ENCODE peak calls at places on chromosomes 13 and 19, in ten cellular contexts. N, B, D, R, P, Q, L, E, Z and G are unnamed samples.
A peak's percentile ranks its signal among the peaks of the same experiment; 100 is the strongest.

GRCh38 chr13:30418886-30419459 is 3.3 kb upstream of the UBE2L5 start:
- DNase-seq in N (no peak), B (no peak), D (no peak), R (no peak), P (no peak), Q (no peak), L (no peak), E (no peak), Z (no peak), G (no peak)

GRCh38 chr13:49220035-49220855 is at the start of gene MLNR:
- DNase-seq in N (no peak), B (no peak), D (no peak), R (no peak), P (no peak), Q (no peak), L (no peak), E (no peak), Z (no peak), G (no peak)

GRCh38 chr13:111537843-111538499 is 217.5 kb downstream of the TEX29 start:
- DNase-seq in N (no peak), B (no peak), D (no peak), R (no peak), P (no peak), Q (no peak), L (no peak), E (no peak), Z (no peak), G (no peak)

GRCh38 chr13:26025196-26025595 is 26.6 kb downstream of the SHISA2 start:
- DNase-seq in N (no peak), B (no peak), D (no peak), R (no peak), P (no peak), Q (no peak), L (no peak), E (no peak), Z (no peak), G (no peak)

GRCh38 chr13:44575035-44575434 is 1.1 kb downstream of the TSC22D1 start:
- DNase-seq in N (no peak), B (no peak), D (no peak), R (no peak), P (no peak), Q (no peak), L (no peak), E (no peak), Z (no peak), G (no peak)

GRCh38 chr13:40874138-40874776 is 84.8 kb downstream of the SLC25A15 start:
- DNase-seq in N (no peak), B (no peak), D (no peak), R (no peak), P (no peak), Q (no peak), L (no peak), E (no peak), Z (no peak), G (no peak)

GRCh38 chr13:35860661-35861060 is 270.5 kb downstream of the DCLK1 start:
- DNase-seq in N (no peak), B (no peak), D (no peak), R (no peak), P (no peak), Q (no peak), L (no peak), E (no peak), Z (no peak), G (no peak)

GRCh38 chr19:45103200-45103624 is 10.2 kb downstream of the PPP1R37 start:
- DNase-seq in N (peak; percentile 25), B (peak; percentile 46), D (no peak), R (no peak), P (no peak), Q (no peak), L (no peak), E (peak; percentile 67), Z (no peak), G (no peak)

GRCh38 chr13:99442273-99442895 is 58.9 kb upstream of the TM9SF2 start:
- DNase-seq in N (no peak), B (peak; percentile 47), D (peak; percentile 68), R (peak; percentile 52), P (peak; percentile 45), Q (no peak), L (no peak), E (peak; percentile 44), Z (peak; percentile 47), G (no peak)

GRCh38 chr19:1133471-1133929 is 29.7 kb downstream of the GPX4 start:
- DNase-seq in N (no peak), B (no peak), D (no peak), R (peak; percentile 56), P (no peak), Q (no peak), L (peak; percentile 79), E (peak; percentile 89), Z (peak; percentile 79), G (no peak)

GRCh38 chr13:24500977-24501376 is 11.6 kb downstream of the PARP4 start:
- DNase-seq in N (no peak), B (peak; percentile 22), D (no peak), R (no peak), P (peak; percentile 73), Q (no peak), L (no peak), E (no peak), Z (no peak), G (no peak)

GRCh38 chr13:112053744-112054615 is 13.0 kb upstream of the SOX1 start:
- DNase-seq in N (no peak), B (no peak), D (no peak), R (no peak), P (no peak), Q (no peak), L (no peak), E (peak; percentile 10), Z (no peak), G (peak; percentile 72)

GRCh38 chr13:113109151-113110047 is 3.8 kb downstream of the F7 start:
- DNase-seq in N (no peak), B (no peak), D (no peak), R (no peak), P (no peak), Q (no peak), L (no peak), E (no peak), Z (no peak), G (no peak)

GRCh38 chr19:48295458-48295857 is 25.6 kb downstream of the ZNF114 start:
- DNase-seq in N (no peak), B (no peak), D (no peak), R (no peak), P (no peak), Q (no peak), L (no peak), E (no peak), Z (no peak), G (no peak)

GRCh38 chr13:23599083-23599925 is 29.1 kb downstream of the TNFRSF19 start:
- DNase-seq in N (no peak), B (no peak), D (no peak), R (no peak), P (no peak), Q (no peak), L (no peak), E (no peak), Z (no peak), G (no peak)

DNA sequence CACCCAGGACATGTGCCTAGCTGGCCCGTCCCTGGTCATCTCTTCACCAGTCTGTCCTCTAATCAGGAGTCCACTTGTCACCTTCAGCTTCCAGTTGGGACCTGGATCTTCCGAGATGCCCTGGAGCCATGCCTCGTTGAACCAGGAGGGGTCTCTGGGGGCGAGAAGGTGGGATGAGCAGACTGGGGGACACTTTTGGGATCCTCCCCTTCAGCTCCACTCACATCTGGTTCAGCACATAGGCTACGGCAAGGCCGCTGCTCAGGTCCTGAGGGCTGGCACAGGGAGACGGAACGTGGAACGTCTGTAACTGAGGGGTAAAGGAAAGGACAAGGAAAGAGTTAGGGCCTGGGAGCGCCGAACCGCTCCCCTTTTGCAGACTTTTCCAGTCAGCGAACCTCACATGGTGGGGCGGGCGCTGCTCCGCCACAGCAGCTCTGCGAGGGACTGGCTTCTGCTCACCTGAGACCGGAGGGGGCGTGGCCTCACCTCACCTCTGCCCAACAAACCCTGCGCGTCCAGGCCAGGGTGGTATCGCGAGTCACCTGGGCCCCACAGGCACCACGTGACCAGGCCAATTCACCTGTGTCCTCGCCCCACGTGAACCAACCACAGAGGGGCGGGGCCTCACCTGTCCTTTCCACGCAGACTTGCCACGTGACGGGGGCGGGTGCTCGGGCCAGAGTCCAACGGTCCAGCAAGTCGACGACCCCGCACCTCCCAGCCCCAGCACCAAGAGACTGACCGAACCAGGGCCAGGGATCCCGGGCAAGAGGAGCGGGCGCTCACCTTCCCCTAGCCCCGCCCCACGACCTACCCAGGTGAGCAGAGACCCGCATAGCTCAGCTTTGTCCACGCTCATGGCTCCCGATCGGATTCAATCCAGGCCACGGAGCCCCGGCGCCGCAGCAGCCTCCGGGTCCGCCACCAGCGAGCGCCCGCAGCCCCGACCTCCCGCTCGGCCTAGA is at the start of gene HOOK2:
- DNase-seq in N (peak; percentile 57), B (peak; percentile 59), D (peak; percentile 19), R (peak; percentile 99), P (no peak), Q (peak; percentile 98), L (no peak), E (peak; percentile 69), Z (peak; percentile 97), G (peak; percentile 94)
- TF ChIP-seq POLR2A in N (peak; percentile 59), B (no peak), D (no peak), R (no peak), P (no peak), Q (peak; percentile 63), L (peak; percentile 44), E (peak; percentile 84), Z (peak; percentile 79), G (no peak)

GRCh38 chr13:91174886-91175501 is 172.5 kb upstream of the MIR17HG start:
- DNase-seq in N (no peak), B (no peak), D (no peak), R (no peak), P (no peak), Q (no peak), L (no peak), E (no peak), Z (no peak), G (no peak)
- H3K4me3 ChIP-seq in N (peak overlapping the region; percentile 11), B (no peak overlapping the region), D (no peak overlapping the region), R (peak overlapping the region; percentile 12), P (no peak overlapping the region), Q (peak overlapping the region; percentile 25), L (no peak overlapping the region), E (no peak overlapping the region), Z (peak overlapping the region; percentile 12), G (no peak overlapping the region)

GRCh38 chr19:57829316-57829715 is 783 bp upstream of the ZNF587B start:
- DNase-seq in N (no peak), B (no peak), D (no peak), R (no peak), P (peak; percentile 40), Q (no peak), L (no peak), E (no peak), Z (no peak), G (no peak)

GRCh38 chr19:57825501-57825900 is 4.6 kb upstream of the ZNF587B start:
- DNase-seq in N (no peak), B (no peak), D (no peak), R (no peak), P (no peak), Q (no peak), L (no peak), E (no peak), Z (no peak), G (no peak)

GRCh38 chr19:57830071-57830602 is at the start of gene ZNF587B:
- DNase-seq in N (peak; percentile 75), B (peak; percentile 53), D (peak; percentile 35), R (peak; percentile 51), P (peak; percentile 74), Q (peak; percentile 64), L (no peak), E (peak; percentile 27), Z (peak; percentile 64), G (peak; percentile 26)
- TF ChIP-seq CTCF in N (no peak), B (peak; percentile 41), D (no peak), R (no peak), P (peak; percentile 41), Q (no peak), L (peak; percentile 14), E (no peak), Z (peak; percentile 39), G (no peak)

GRCh38 chr19:10625003-10625761 is at the start of gene SLC44A2:
- DNase-seq in N (peak; percentile 89), B (peak; percentile 79), D (peak; percentile 61), R (peak; percentile 94), P (peak; percentile 35), Q (peak; percentile 95), L (no peak), E (no peak), Z (peak; percentile 93), G (no peak)
- TF ChIP-seq POLR2A in N (peak; percentile 48), B (no peak), D (peak; percentile 72), R (no peak), P (no peak), Q (peak; percentile 25), L (no peak), E (no peak), Z (peak; percentile 77), G (no peak)